ENCODE peak calls at places on chromosome 16, in seven cellular contexts. L is BJ; G is activated CD4-positive, alpha-beta T cell treated with anti-CD3 and anti-CD28 coated beads for 48 hours; J is T-helper 2 cell; B is kidney glomerular epithelial cell; X is endothelial cell; P is astrocyte. Z is an unnamed sample.
A peak's percentile ranks its signal among the peaks of the same experiment; 100 is the strongest.

GRCh38 chr16:72942021-72942420 is 105.9 kb downstream of the ZFHX3 start:
- DNase-seq in L (no peak), G (no peak), J (no peak), B (no peak), X (no peak), P (no peak), Z (no peak)

GRCh38 chr16:87850009-87851006 is 19.0 kb downstream of the SLC7A5 start:
- DNase-seq in L (no peak), G (peak; percentile 83), J (peak; percentile 81), B (peak; percentile 8), X (peak; percentile 73), P (no peak), Z (peak; percentile 66)

GRCh38 chr16:6634151-6634550 is 698.5 kb upstream of the RBFOX1 start:
- DNase-seq in L (no peak), G (no peak), J (no peak), B (no peak), X (no peak), P (no peak), Z (no peak)

GRCh38 chr16:59164461-59164860 is 430.3 kb upstream of the GOT2 start:
- DNase-seq in L (no peak), G (no peak), J (no peak), B (no peak), X (peak; percentile 36), P (peak; percentile 1), Z (no peak)

GRCh38 chr16:85415196-85415988 is 197.7 kb upstream of the GSE1 start:
- DNase-seq in L (no peak), G (no peak), J (no peak), B (no peak), X (peak; percentile 2), P (no peak), Z (peak; percentile 10)

GRCh38 chr16:2811703-2812471 is 5.2 kb upstream of the PRSS21 start:
- DNase-seq in L (no peak), G (no peak), J (no peak), B (no peak), X (no peak), P (no peak), Z (no peak)

GRCh38 chr16:9050102-9050830 is 41.2 kb upstream of the HAPSTR1 start:
- DNase-seq in L (no peak), G (peak; percentile 49), J (peak; percentile 31), B (no peak), X (peak; percentile 41), P (no peak), Z (no peak)

GRCh38 chr16:54285414-54286066 is 1.0 kb downstream of the IRX3 start:
- DNase-seq in L (no peak), G (no peak), J (peak; percentile 59), B (no peak), X (peak; percentile 25), P (peak; percentile 25), Z (no peak)